ENCODE peak calls at places on chromosomes 6 and 20, in seven cellular contexts. Z, U, F, L, Q, H and A are unnamed samples.

GRCh38 chr6:107822154-107823046 is 1.7 kb downstream of the SCML4 start:
- DNase-seq in Z (no peak), U (no peak), F (no peak), L (no peak), Q (no peak), H (no peak), A (no peak)

GRCh38 chr6:150266963-150267685 is 101.7 kb upstream of the IYD start:
- DNase-seq in Z (no peak), U (no peak), F (no peak), L (no peak), Q (no peak), H (no peak), A (no peak)

GRCh38 chr20:49562341-49563014 is 5.5 kb downstream of the PTGIS start:
- DNase-seq in Z (peak; percentile 77), U (no peak), F (no peak), L (peak; percentile 84), Q (peak; percentile 33), H (no peak), A (peak; percentile 88)

GRCh38 chr6:101806241-101806640 is 412.7 kb downstream of the GRIK2 start:
- DNase-seq in Z (no peak), U (no peak), F (no peak), L (peak; percentile 92), Q (peak; percentile 38), H (no peak), A (no peak)

GRCh38 chr6:44416103-44416502 is 28.6 kb downstream of the CDC5L start:
- DNase-seq in Z (no peak), U (no peak), F (no peak), L (peak; percentile 58), Q (peak; percentile 68), H (no peak), A (no peak)

GRCh38 chr6:88165877-88166492 is at the start of gene CNR1:
- DNase-seq in Z (peak; percentile 63), U (no peak), F (peak; percentile 60), L (no peak), Q (peak; percentile 14), H (no peak), A (peak; percentile 56)

GRCh38 chr6:69796081-69796626 is 656 bp downstream of the LMBRD1 start:
- DNase-seq in Z (peak; percentile 77), U (no peak), F (no peak), L (peak; percentile 45), Q (peak; percentile 56), H (peak; percentile 84), A (peak; percentile 95)

GRCh38 chr6:89313006-89313405 is 2.1 kb downstream of the GABRR2 start:
- DNase-seq in Z (no peak), U (no peak), F (no peak), L (peak; percentile 92), Q (peak; percentile 72), H (no peak), A (no peak)

GRCh38 chr6:151502499-151502898 is 8.7 kb downstream of the CCDC170 start:
- DNase-seq in Z (no peak), U (no peak), F (no peak), L (peak; percentile 56), Q (peak; percentile 50), H (no peak), A (no peak)

GRCh38 chr6:659716-660581 is 3.0 kb upstream of the HUS1B start:
- DNase-seq in Z (peak; percentile 88), U (no peak), F (no peak), L (no peak), Q (no peak), H (no peak), A (peak; percentile 92)

GRCh38 chr6:52286798-52287432 is 2.4 kb upstream of the MCM3 start:
- DNase-seq in Z (peak; percentile 49), U (no peak), F (peak; percentile 51), L (peak; percentile 72), Q (peak; percentile 79), H (peak; percentile 35), A (peak; percentile 75)

GRCh38 chr6:31070711-31071197 is 41.6 kb downstream of the C6orf15 start:
- DNase-seq in Z (peak; percentile 83), U (peak; percentile 53), F (peak; percentile 59), L (peak; percentile 84), Q (peak; percentile 83), H (peak; percentile 13), A (peak; percentile 94)

GRCh38 chr20:61942526-61942925 is 123.2 kb downstream of the TAF4 start:
- DNase-seq in Z (no peak), U (no peak), F (no peak), L (no peak), Q (no peak), H (no peak), A (no peak)

GRCh38 chr20:13333793-13334192 is 112.7 kb downstream of the ISM1 start:
- DNase-seq in Z (no peak), U (no peak), F (no peak), L (peak; percentile 4), Q (no peak), H (no peak), A (no peak)

GRCh38 chr6:148509789-148510581 is 167.3 kb downstream of the SASH1 start:
- DNase-seq in Z (no peak), U (no peak), F (no peak), L (peak; percentile 99), Q (peak; percentile 99), H (peak; percentile 59), A (peak; percentile 65)

GRCh38 chr6:157223021-157223430 is 100.3 kb downstream of the TMEM242 start:
- DNase-seq in Z (no peak), U (no peak), F (no peak), L (no peak), Q (no peak), H (no peak), A (no peak)

GRCh38 chr20:17453592-17453991 is 77.6 kb downstream of the BFSP1 start:
- DNase-seq in Z (no peak), U (no peak), F (no peak), L (no peak), Q (no peak), H (no peak), A (no peak)

GRCh38 chr6:115570326-115570725 is 490.4 kb downstream of the FRK start:
- DNase-seq in Z (no peak), U (no peak), F (no peak), L (peak; percentile 59), Q (peak; percentile 47), H (no peak), A (no peak)

GRCh38 chr20:4026093-4026601 is 10.8 kb upstream of the RNF24 start:
- DNase-seq in Z (peak; percentile 52), U (no peak), F (no peak), L (peak; percentile 88), Q (peak; percentile 59), H (no peak), A (peak; percentile 84)

DNA sequence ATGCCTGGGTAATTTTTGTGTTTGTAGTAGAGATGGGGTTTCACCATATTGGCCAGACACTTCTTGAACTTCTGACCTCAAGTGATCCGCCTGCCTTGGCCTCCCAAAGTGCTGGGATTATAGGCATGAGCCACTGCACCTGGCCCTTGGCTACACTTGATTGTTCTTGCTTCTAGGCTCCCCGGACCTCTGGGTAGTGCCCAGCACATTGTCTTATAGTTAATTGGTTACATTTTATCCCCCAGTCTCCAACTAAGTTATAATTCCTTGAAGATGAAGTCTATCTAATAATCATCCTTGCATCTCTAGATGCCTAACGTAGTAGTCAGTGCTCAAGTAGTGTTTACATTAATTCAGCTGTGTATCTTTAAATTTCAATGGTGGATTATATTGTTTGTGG is 11.8 kb downstream of the SMPDL3A start:
- DNase-seq in Z (no peak), U (no peak), F (no peak), L (peak; percentile 48), Q (no peak), H (no peak), A (no peak)
- H2BK5ac ChIP-seq in Z (no peak overlapping the region), U (no peak overlapping the region), F (no peak overlapping the region), L (no peak overlapping the region), Q (no peak overlapping the region), H (no peak overlapping the region), A (no peak overlapping the region)

GRCh38 chr20:24498641-24499040 is 29.2 kb downstream of the SYNDIG1 start:
- DNase-seq in Z (peak; percentile 1), U (no peak), F (no peak), L (no peak), Q (no peak), H (no peak), A (no peak)
- H2BK5ac ChIP-seq in Z (no peak overlapping the region), U (no peak overlapping the region), F (no peak overlapping the region), L (no peak overlapping the region), Q (no peak overlapping the region), H (no peak overlapping the region), A (no peak overlapping the region)

GRCh38 chr6:14017626-14018475 is 93.1 kb downstream of the RNF182 start:
- DNase-seq in Z (peak; percentile 66), U (no peak), F (no peak), L (no peak), Q (peak; percentile 25), H (no peak), A (peak; percentile 34)
- H2BK5ac ChIP-seq in Z (no peak overlapping the region), U (no peak overlapping the region), F (no peak overlapping the region), L (no peak overlapping the region), Q (no peak overlapping the region), H (no peak overlapping the region), A (no peak overlapping the region)

GRCh38 chr6:25689966-25690365 is 38.0 kb downstream of the SCGN start:
- DNase-seq in Z (no peak), U (no peak), F (no peak), L (no peak), Q (no peak), H (no peak), A (no peak)
- H2BK5ac ChIP-seq in Z (no peak overlapping the region), U (no peak overlapping the region), F (no peak overlapping the region), L (no peak overlapping the region), Q (no peak overlapping the region), H (no peak overlapping the region), A (no peak overlapping the region)

GRCh38 chr6:81734081-81734480 is 18.4 kb downstream of the TENT5A start:
- DNase-seq in Z (no peak), U (no peak), F (no peak), L (no peak), Q (no peak), H (no peak), A (peak; percentile 23)

GRCh38 chr6:81727876-81728517 is 24.5 kb downstream of the TENT5A start:
- DNase-seq in Z (no peak), U (no peak), F (no peak), L (no peak), Q (no peak), H (no peak), A (no peak)

GRCh38 chr6:81734500-81735140 is 17.9 kb downstream of the TENT5A start:
- DNase-seq in Z (no peak), U (no peak), F (no peak), L (no peak), Q (no peak), H (peak; percentile 43), A (no peak)

GRCh38 chr6:81735756-81736380 is 16.6 kb downstream of the TENT5A start:
- DNase-seq in Z (no peak), U (no peak), F (no peak), L (peak; percentile 38), Q (no peak), H (peak; percentile 81), A (no peak)

GRCh38 chr6:81731814-81732213 is 20.7 kb downstream of the TENT5A start:
- DNase-seq in Z (no peak), U (no peak), F (no peak), L (no peak), Q (peak; percentile 31), H (no peak), A (no peak)
- H2BK5ac ChIP-seq in Z (no peak overlapping the region), U (no peak overlapping the region), F (no peak overlapping the region), L (no peak overlapping the region), Q (no peak overlapping the region), H (no peak overlapping the region), A (no peak overlapping the region)